ENCODE peak calls at places on chromosomes 7 and 10, in four cellular contexts. M is T-helper 1 cell, S is cardiac muscle cell, E is SJSA1. O is an unnamed sample.

GRCh38 chr10:78738861-78739260 is 329.9 kb upstream of the ZMIZ1 start:
- DNase-seq in M (no peak), E (no peak), S (no peak), O (no peak)

GRCh38 chr10:12241810-12242529 is 46.0 kb downstream of the CDC123 start:
- DNase-seq in E (no peak), S (no peak), M (no peak), O (no peak)

GRCh38 chr7:103445228-103446020 is 583 bp downstream of the SLC26A5 start:
- DNase-seq in M (no peak), E (no peak), S (peak), O (no peak)

GRCh38 chr7:15778191-15778590 is 91.7 kb upstream of the MEOX2 start:
- DNase-seq in S (no peak), E (no peak), M (no peak), O (no peak)

GRCh38 chr10:92267343-92267742 is 23.5 kb downstream of the CPEB3 start:
- DNase-seq in E (no peak), M (no peak), S (peak), O (no peak)

GRCh38 chr7:12137283-12137682 is 73.8 kb upstream of the TMEM106B start:
- DNase-seq in E (no peak), S (no peak), M (no peak), O (no peak)

GRCh38 chr10:76509501-76509900 is 1078.1 kb downstream of the LRMDA start:
- DNase-seq in M (no peak), S (no peak), E (no peak), O (no peak)

GRCh38 chr7:44381494-44382220 is 56.3 kb upstream of the CAMK2B start:
- DNase-seq in E (peak), S (no peak), M (no peak), O (no peak)

GRCh38 chr10:9814285-9814866 is 1203.3 kb upstream of the CELF2 start:
- DNase-seq in E (no peak), S (no peak), M (no peak), O (no peak)

GRCh38 chr10:126111562-126111961 is 215.2 kb downstream of the FANK1 start:
- DNase-seq in S (no peak), M (no peak), E (no peak), O (no peak)

GRCh38 chr7:131620673-131621609 is 64.5 kb upstream of the PODXL start:
- DNase-seq in M (no peak), S (no peak), E (no peak), O (no peak)

O was measured in erythroblast.